ENCODE peak calls at places on chromosomes 2 and 18, in five cellular contexts. One of them, this sample, is unnamed.

GRCh38 chr2:27715318-27716165 is 51.9 kb downstream of the SLC4A1AP start:
- DNase-seq in uterus: peak
- DNase-seq in PC-3: peak
- DNase-seq in fibroblast of pulmonary artery: peak
- DNase-seq in foreskin fibroblast: peak
- DNase-seq in this sample: no peak

GRCh38 chr2:206275274-206276160 is 1.1 kb downstream of the ZDBF2 start:
- DNase-seq in foreskin fibroblast: peak
- DNase-seq in fibroblast of pulmonary artery: peak
- DNase-seq in uterus: no peak
- DNase-seq in PC-3: peak
- DNase-seq in this sample: no peak

GRCh38 chr2:144132357-144132756 is 387.6 kb downstream of the ZEB2 start:
- DNase-seq in foreskin fibroblast: peak
- DNase-seq in PC-3: peak
- DNase-seq in uterus: no peak
- DNase-seq in fibroblast of pulmonary artery: peak
- DNase-seq in this sample: no peak

GRCh38 chr2:10954416-10954815 is 42.7 kb downstream of the KCNF1 start:
- DNase-seq in PC-3: no peak
- DNase-seq in fibroblast of pulmonary artery: no peak
- DNase-seq in uterus: no peak
- DNase-seq in foreskin fibroblast: no peak
- DNase-seq in this sample: no peak

GRCh38 chr2:200616193-200616592 is 30.4 kb downstream of the AOX1 start:
- DNase-seq in uterus: no peak
- DNase-seq in foreskin fibroblast: peak
- DNase-seq in PC-3: no peak
- DNase-seq in fibroblast of pulmonary artery: no peak
- DNase-seq in this sample: no peak

GRCh38 chr2:196809260-196809659 is at the start of gene C2orf66:
- DNase-seq in PC-3: no peak
- DNase-seq in foreskin fibroblast: no peak
- DNase-seq in uterus: no peak
- DNase-seq in fibroblast of pulmonary artery: no peak
- DNase-seq in this sample: no peak

GRCh38 chr2:46872876-46873631 is 42.6 kb downstream of the MCFD2 start:
- DNase-seq in uterus: no peak
- DNase-seq in foreskin fibroblast: peak
- DNase-seq in fibroblast of pulmonary artery: no peak
- DNase-seq in PC-3: no peak
- DNase-seq in this sample: no peak

GRCh38 chr2:85326946-85327756 is 638 bp downstream of the TGOLN2 start:
- DNase-seq in foreskin fibroblast: peak
- DNase-seq in fibroblast of pulmonary artery: peak
- DNase-seq in uterus: peak
- DNase-seq in PC-3: peak
- DNase-seq in this sample: no peak

GRCh38 chr2:127086800-127087737 is 19.9 kb downstream of the BIN1 start:
- DNase-seq in fibroblast of pulmonary artery: peak
- DNase-seq in foreskin fibroblast: peak
- DNase-seq in uterus: peak
- DNase-seq in PC-3: no peak
- DNase-seq in this sample: no peak

GRCh38 chr2:64610456-64610855 is 43.3 kb downstream of the SERTAD2 start:
- DNase-seq in fibroblast of pulmonary artery: no peak
- DNase-seq in foreskin fibroblast: no peak
- DNase-seq in uterus: no peak
- DNase-seq in PC-3: no peak
- DNase-seq in this sample: no peak

GRCh38 chr2:64291181-64291580 is 147.0 kb upstream of the PELI1 start:
- DNase-seq in fibroblast of pulmonary artery: peak
- DNase-seq in uterus: no peak
- DNase-seq in PC-3: peak
- DNase-seq in foreskin fibroblast: peak
- DNase-seq in this sample: no peak

GRCh38 chr2:43218550-43219382 is 7.6 kb downstream of the ZFP36L2 start:
- DNase-seq in foreskin fibroblast: peak
- DNase-seq in uterus: peak
- DNase-seq in PC-3: peak
- DNase-seq in fibroblast of pulmonary artery: peak
- DNase-seq in this sample: no peak

GRCh38 chr18:24086082-24086481 is 52.8 kb upstream of the CABYR start:
- DNase-seq in PC-3: peak
- DNase-seq in uterus: no peak
- DNase-seq in fibroblast of pulmonary artery: no peak
- DNase-seq in foreskin fibroblast: no peak
- DNase-seq in this sample: no peak

GRCh38 chr2:52222128-52222527 is 1190.2 kb upstream of the NRXN1 start:
- DNase-seq in PC-3: peak
- DNase-seq in foreskin fibroblast: peak
- DNase-seq in uterus: no peak
- DNase-seq in fibroblast of pulmonary artery: peak
- DNase-seq in this sample: no peak

GRCh38 chr18:45106331-45106774 is 425.7 kb downstream of the SETBP1 start:
- DNase-seq in foreskin fibroblast: peak
- DNase-seq in PC-3: peak
- DNase-seq in fibroblast of pulmonary artery: peak
- DNase-seq in uterus: no peak
- DNase-seq in this sample: no peak

GRCh38 chr2:58204195-58204959 is 36.7 kb downstream of the FANCL start:
- DNase-seq in foreskin fibroblast: no peak
- DNase-seq in PC-3: peak
- DNase-seq in uterus: no peak
- DNase-seq in fibroblast of pulmonary artery: no peak
- DNase-seq in this sample: no peak

GRCh38 chr2:65574911-65575444 is 142.6 kb upstream of the SPRED2 start:
- DNase-seq in uterus: no peak
- DNase-seq in fibroblast of pulmonary artery: no peak
- DNase-seq in foreskin fibroblast: no peak
- DNase-seq in PC-3: no peak
- DNase-seq in this sample: no peak

GRCh38 chr2:241942416-241943208 is 73.1 kb downstream of the RTP5 start:
- DNase-seq in uterus: peak
- DNase-seq in fibroblast of pulmonary artery: no peak
- DNase-seq in PC-3: no peak
- DNase-seq in foreskin fibroblast: peak
- DNase-seq in this sample: no peak

GRCh38 chr2:241941691-241942301 is 72.3 kb downstream of the RTP5 start:
- DNase-seq in fibroblast of pulmonary artery: no peak
- DNase-seq in uterus: peak
- DNase-seq in foreskin fibroblast: no peak
- DNase-seq in PC-3: no peak
- DNase-seq in this sample: no peak

GRCh38 chr2:241943209-241943850 is 73.8 kb downstream of the RTP5 start:
- DNase-seq in PC-3: no peak
- DNase-seq in fibroblast of pulmonary artery: no peak
- DNase-seq in foreskin fibroblast: no peak
- DNase-seq in uterus: peak
- DNase-seq in this sample: no peak

GRCh38 chr2:241939541-241939940 is 70.0 kb downstream of the RTP5 start:
- DNase-seq in uterus: peak
- DNase-seq in PC-3: no peak
- DNase-seq in fibroblast of pulmonary artery: no peak
- DNase-seq in foreskin fibroblast: no peak
- DNase-seq in this sample: no peak

GRCh38 chr2:241940329-241940728 is 70.8 kb downstream of the RTP5 start:
- DNase-seq in PC-3: no peak
- DNase-seq in foreskin fibroblast: no peak
- DNase-seq in uterus: no peak
- DNase-seq in fibroblast of pulmonary artery: peak
- DNase-seq in this sample: no peak
- TF ChIP-seq CTCF in PC-3: peak
- TF ChIP-seq CTCF in foreskin fibroblast: peak
- TF ChIP-seq CTCF in uterus: no peak
- TF ChIP-seq CTCF in fibroblast of pulmonary artery: peak
- TF ChIP-seq CTCF in this sample: no peak

GRCh38 chr2:121748202-121748601 is 7.2 kb upstream of the TSN start:
- DNase-seq in fibroblast of pulmonary artery: peak
- DNase-seq in foreskin fibroblast: peak
- DNase-seq in PC-3: peak
- DNase-seq in uterus: no peak
- DNase-seq in this sample: no peak
- TF ChIP-seq CTCF in fibroblast of pulmonary artery: peak
- TF ChIP-seq CTCF in foreskin fibroblast: peak
- TF ChIP-seq CTCF in PC-3: peak
- TF ChIP-seq CTCF in uterus: no peak
- TF ChIP-seq CTCF in this sample: no peak

DNA sequence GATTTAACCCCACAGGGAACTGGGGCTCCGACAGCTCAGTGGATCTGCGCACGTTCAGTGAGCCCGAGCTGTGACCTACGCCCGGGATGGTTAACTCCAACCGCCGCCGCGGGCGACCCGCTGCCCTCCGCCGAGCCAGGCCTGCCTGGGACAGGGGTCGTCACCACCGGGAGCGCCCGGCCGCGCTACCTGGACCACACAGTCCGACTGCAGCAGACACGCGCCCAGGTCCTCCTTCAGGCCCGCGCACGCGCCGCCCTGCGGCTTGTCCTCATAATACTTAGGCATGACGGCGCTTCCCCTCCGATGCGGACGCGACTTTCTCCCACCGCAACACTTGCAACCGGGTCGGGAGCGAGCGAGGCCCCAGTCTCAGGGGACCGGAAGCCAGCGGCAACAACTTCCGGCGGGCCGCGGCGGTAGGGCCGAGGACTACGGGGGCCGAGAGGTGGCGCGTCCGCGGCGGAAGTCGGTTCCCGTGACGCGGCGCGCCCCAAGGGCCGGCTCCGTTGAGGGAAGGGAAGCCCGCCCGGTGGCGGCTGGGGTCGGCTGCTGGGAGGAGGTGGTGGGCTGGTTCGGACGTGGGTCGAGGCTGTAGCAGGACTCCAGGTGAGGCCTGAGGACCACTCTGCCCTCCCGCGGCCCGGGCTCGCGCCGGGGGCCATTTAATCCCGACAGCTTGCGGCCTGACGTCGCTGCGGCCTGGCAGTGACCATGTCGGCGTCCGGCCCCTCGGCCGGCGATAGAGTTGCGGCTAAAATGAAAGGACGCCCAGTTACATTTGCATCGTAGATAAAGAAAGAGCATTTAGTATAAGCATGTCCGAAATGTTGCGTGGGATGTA is at the start of the genes COA5 and UNC50:
- DNase-seq in uterus: peak
- DNase-seq in PC-3: peak
- DNase-seq in foreskin fibroblast: peak
- DNase-seq in fibroblast of pulmonary artery: peak
- DNase-seq in this sample: peak
- TF ChIP-seq CTCF in uterus: no peak
- TF ChIP-seq CTCF in PC-3: no peak
- TF ChIP-seq CTCF in foreskin fibroblast: no peak
- TF ChIP-seq CTCF in fibroblast of pulmonary artery: no peak
- TF ChIP-seq CTCF in this sample: no peak

GRCh38 chr2:241595600-241596140 is 37.1 kb downstream of the BOK start:
- DNase-seq in fibroblast of pulmonary artery: no peak
- DNase-seq in uterus: no peak
- DNase-seq in PC-3: peak
- DNase-seq in foreskin fibroblast: no peak
- DNase-seq in this sample: no peak
- TF ChIP-seq CTCF in fibroblast of pulmonary artery: peak
- TF ChIP-seq CTCF in uterus: no peak
- TF ChIP-seq CTCF in PC-3: peak
- TF ChIP-seq CTCF in foreskin fibroblast: peak
- TF ChIP-seq CTCF in this sample: no peak

GRCh38 chr2:216596234-216596985 is 36.8 kb upstream of the IGFBP2 start:
- DNase-seq in fibroblast of pulmonary artery: peak
- DNase-seq in uterus: peak
- DNase-seq in PC-3: peak
- DNase-seq in foreskin fibroblast: peak
- DNase-seq in this sample: no peak
- TF ChIP-seq CTCF in fibroblast of pulmonary artery: no peak
- TF ChIP-seq CTCF in uterus: no peak
- TF ChIP-seq CTCF in PC-3: no peak
- TF ChIP-seq CTCF in foreskin fibroblast: no peak
- TF ChIP-seq CTCF in this sample: no peak

DNA sequence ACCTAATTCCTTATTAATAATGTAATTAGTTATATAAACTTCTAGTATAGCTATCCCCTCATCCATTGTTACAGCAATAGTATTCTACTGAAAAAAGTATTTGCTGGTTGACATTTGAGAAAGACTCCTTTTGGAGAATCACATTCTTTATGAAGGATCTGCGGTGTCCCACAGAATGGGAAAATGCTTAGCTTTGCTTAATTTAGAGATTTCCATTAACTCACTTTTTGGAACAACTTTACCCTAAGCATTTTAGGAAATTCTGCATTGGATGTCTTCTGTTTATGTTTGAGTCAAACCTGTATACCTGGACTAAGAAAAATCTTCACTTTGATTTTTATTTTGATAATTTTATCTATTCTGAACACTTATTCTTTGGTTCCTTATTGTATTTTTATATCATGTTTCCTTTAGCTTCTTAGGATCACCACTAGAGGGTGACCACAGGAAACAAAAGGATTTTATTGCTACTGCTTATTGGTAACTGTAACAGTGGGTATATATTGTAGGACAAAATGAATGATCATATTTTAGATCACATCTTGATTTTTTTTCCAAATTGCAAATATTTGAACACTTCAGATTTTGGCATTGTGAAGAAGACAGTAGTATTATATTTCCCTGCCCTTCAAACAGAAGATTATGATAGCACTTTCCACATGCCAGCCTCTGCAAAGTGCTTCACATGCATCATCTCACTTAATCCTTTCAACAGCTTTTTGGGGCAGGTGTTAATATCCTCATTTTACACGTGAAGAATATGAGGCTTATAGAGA is 79.6 kb downstream of the MIB1 start:
- DNase-seq in uterus: no peak
- DNase-seq in fibroblast of pulmonary artery: peak
- DNase-seq in foreskin fibroblast: peak
- DNase-seq in PC-3: peak
- DNase-seq in this sample: no peak
- TF ChIP-seq CTCF in uterus: peak
- TF ChIP-seq CTCF in fibroblast of pulmonary artery: peak
- TF ChIP-seq CTCF in foreskin fibroblast: peak
- TF ChIP-seq CTCF in PC-3: peak
- TF ChIP-seq CTCF in this sample: no peak

DNA sequence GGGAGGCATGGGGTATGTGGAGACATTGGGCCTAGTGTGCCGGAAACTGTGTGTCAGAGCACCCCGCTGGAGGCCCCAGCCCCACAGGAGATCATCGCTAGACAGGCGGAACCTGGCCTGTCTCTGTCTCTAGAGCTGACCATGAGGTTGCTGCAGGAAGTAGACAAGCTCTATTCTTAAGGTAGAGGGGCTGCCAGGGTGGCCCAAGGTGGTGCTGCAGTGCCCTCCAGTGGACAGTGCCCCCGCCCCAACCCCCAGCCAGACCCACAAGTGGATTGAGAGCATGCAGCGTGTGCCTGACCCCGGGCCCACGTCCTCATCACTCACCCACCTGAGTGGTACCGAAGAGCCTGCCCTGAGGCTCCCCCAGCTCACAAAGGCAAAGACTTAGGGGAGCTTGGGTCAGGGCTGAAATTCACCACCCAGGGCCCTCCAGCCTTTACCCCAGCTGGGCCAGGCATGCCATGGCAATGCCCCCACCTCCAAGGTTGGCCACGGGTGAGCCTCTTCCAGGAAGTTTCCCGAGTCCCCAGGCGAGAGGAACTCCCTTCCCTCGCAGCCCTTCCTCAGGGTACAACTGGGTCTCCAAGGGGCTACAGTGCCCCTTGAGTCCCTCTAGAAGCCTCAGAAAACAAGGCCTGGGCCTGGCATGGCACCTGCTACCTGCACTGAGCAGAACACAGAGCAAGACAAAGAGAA is 155.0 kb downstream of the TTC32 start:
- DNase-seq in foreskin fibroblast: peak
- DNase-seq in fibroblast of pulmonary artery: no peak
- DNase-seq in uterus: no peak
- DNase-seq in PC-3: peak
- DNase-seq in this sample: no peak
- TF ChIP-seq CTCF in foreskin fibroblast: peak
- TF ChIP-seq CTCF in fibroblast of pulmonary artery: peak
- TF ChIP-seq CTCF in uterus: no peak
- TF ChIP-seq CTCF in PC-3: peak
- TF ChIP-seq CTCF in this sample: no peak

This sample was measured in omental fat pad.